ENCODE peak calls at places on chromosomes 13 and 19, in four cellular contexts. K, S, A and X are unnamed samples.

GRCh38 chr19:35729021-35729420 is 11.2 kb downstream of the KMT2B start:
- DNase-seq in S (no peak), K (no peak), A (no peak), X (no peak)

GRCh38 chr13:26541678-26542553 is 15.6 kb upstream of the WASF3 start:
- DNase-seq in A (no peak), S (no peak), K (no peak), X (no peak)

GRCh38 chr13:44271031-44271433 is 102.6 kb upstream of the SERP2 start:
- DNase-seq in K (peak), S (peak), A (no peak), X (no peak)

GRCh38 chr13:27975579-27976361 is 6.7 kb upstream of the CDX2 start:
- DNase-seq in S (no peak), A (no peak), K (no peak), X (no peak)

GRCh38 chr13:49308104-49308875 is 60.6 kb downstream of the CDADC1 start:
- DNase-seq in K (peak), S (peak), A (no peak), X (no peak)

GRCh38 chr13:59461411-59461810 is 702.3 kb downstream of the DIAPH3 start:
- DNase-seq in S (no peak), A (no peak), K (no peak), X (no peak)

GRCh38 chr19:39596911-39597310 is 5.4 kb upstream of the LGALS13 start:
- DNase-seq in K (no peak), S (no peak), A (no peak), X (no peak)

GRCh38 chr13:43686557-43686956 is 100.2 kb downstream of the ENOX1 start:
- DNase-seq in A (no peak), S (peak), K (peak), X (no peak)

GRCh38 chr19:38057954-38058690 is 151.1 kb downstream of the SIPA1L3 start:
- DNase-seq in A (no peak), K (no peak), S (no peak), X (no peak)

DNA sequence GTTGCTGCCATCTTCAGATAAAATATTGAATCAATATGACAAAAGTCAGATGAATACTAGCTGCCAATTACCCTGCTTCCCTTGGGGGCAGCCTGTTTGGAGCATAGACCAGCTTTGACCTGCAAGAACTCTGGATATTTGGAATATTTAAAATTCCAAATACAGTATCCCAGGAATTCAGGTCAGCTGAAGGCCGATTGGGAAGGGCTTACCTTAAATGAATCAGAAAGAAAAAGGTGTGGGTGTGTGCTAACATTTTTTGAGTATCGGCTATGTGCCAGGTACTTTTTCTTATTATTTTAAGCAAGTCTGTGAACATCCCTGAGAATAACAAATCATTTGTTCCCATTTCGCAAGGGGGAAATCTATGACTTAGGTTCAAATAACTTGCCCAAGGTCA is 1.8 kb upstream of the RUBCNL start:
- DNase-seq in K (no peak), A (no peak), S (no peak), X (no peak)
- H3K4me3 ChIP-seq in K (no peak), A (no peak), S (no peak), X (no peak)

GRCh38 chr19:10872551-10873107 is 1.3 kb downstream of the CARM1 start:
- DNase-seq in S (no peak), K (no peak), A (no peak), X (no peak)
- H3K4me3 ChIP-seq in S (peak), K (peak), A (peak), X (peak)

GRCh38 chr19:11261902-11262839 is at the start of gene DOCK6:
- DNase-seq in A (peak), K (no peak), S (no peak), X (no peak)

GRCh38 chr19:11264452-11265176 is 2.3 kb upstream of the DOCK6 start:
- DNase-seq in A (no peak), K (peak), S (no peak), X (no peak)

GRCh38 chr19:11260996-11261395 is 1.3 kb downstream of the DOCK6 start:
- DNase-seq in A (no peak), S (no peak), K (no peak), X (no peak)

GRCh38 chr19:11263726-11264125 is 1.4 kb upstream of the DOCK6 start:
- DNase-seq in K (no peak), A (no peak), S (no peak), X (no peak)

GRCh38 chr19:11261431-11261901 is 858 bp downstream of the DOCK6 start:
- DNase-seq in S (no peak), K (no peak), A (no peak), X (no peak)
- H3K4me3 ChIP-seq in S (peak), K (peak), A (no peak), X (peak)

GRCh38 chr19:16896913-16897571 is 8.2 kb downstream of the F2RL3 start:
- DNase-seq in S (peak), K (peak), A (peak), X (peak)

GRCh38 chr19:16898306-16899015 is 9.7 kb downstream of the F2RL3 start:
- DNase-seq in K (no peak), S (no peak), A (no peak), X (no peak)

GRCh38 chr19:16899566-16900075 is 10.8 kb downstream of the F2RL3 start:
- DNase-seq in K (no peak), A (peak), S (no peak), X (no peak)

GRCh38 chr19:16896098-16896912 is 7.5 kb downstream of the F2RL3 start:
- DNase-seq in S (no peak), K (no peak), A (peak), X (no peak)

DNA sequence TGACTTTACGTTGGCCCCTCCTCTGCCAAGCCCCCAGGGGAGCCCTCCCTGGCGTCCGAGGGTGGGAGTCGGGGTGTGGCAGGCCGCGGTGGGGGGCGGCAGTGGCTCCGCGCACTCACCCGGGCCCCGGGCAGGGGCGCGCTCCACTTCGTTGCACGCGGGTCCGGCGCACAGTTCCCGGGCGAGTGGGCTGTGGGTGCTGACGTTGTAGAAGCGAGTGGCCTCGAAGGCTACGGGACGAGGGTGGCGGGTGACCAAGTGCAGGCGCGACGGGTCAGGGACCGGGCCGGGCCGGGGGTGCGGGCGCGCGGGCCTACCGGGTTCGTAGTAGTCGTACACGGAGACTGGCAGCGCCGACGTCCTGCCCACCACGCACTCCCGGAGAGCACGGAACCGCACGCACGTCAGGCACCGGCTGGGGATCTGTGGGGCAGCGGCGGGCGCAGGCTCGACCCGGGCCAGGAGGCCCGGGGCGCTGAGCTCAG is 8.8 kb downstream of the F2RL3 start:
- DNase-seq in A (no peak), K (peak), S (no peak), X (no peak)
- H3K4me3 ChIP-seq in A (peak), K (peak), S (peak), X (peak)

DNA sequence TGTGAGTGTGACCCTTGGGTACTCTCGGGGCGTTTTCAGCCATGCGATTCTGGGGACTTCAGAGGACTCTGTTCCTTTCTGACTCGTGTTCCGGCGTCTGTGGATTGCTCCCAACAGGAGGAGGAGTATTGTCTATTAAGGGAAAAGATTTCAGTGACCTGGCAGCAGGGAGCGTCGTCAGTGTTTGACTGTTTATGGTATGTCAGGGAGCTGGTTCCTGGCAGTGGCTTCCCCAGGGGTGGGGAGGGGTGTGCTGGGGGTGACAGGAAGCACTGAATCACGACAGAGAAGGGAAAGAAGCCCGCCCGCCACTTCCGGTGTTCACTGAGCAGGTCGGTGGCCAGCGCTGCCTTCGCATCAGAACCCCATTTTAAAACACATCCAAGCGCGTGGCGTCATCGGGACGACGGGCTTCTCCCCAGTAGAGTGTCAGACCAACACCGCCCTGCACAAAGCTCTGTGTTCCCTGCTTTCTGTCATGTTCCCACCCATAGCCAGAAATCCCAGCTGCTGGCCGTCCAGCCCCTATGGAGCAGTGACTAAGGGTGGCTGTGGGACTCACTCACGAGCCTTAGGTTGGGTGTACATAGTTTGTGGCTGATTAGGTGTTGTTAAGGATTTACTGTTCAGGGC is 33.8 kb downstream of the COL4A2 start:
- DNase-seq in A (peak), S (peak), K (peak), X (peak)
- H3K4me3 ChIP-seq in A (peak), S (peak), K (no peak), X (no peak)

GRCh38 chr13:109778102-109778542 is 8.3 kb downstream of the IRS2 start:
- DNase-seq in K (no peak), S (no peak), A (no peak), X (no peak)

GRCh38 chr13:109781384-109782065 is 4.9 kb downstream of the IRS2 start:
- DNase-seq in S (no peak), A (no peak), K (no peak), X (no peak)

GRCh38 chr13:109779876-109780516 is 6.4 kb downstream of the IRS2 start:
- DNase-seq in K (no peak), A (no peak), S (no peak), X (no peak)

GRCh38 chr13:109780880-109781383 is 5.5 kb downstream of the IRS2 start:
- DNase-seq in A (no peak), S (no peak), K (no peak), X (no peak)

GRCh38 chr13:109779074-109779473 is 7.3 kb downstream of the IRS2 start:
- DNase-seq in S (no peak), K (no peak), A (peak), X (peak)
- H3K4me3 ChIP-seq in S (peak), K (no peak), A (peak), X (no peak)